ENCODE peak calls at places on chromosomes 1 and 21, in eight cellular contexts. K is lower lobe of right lung, X is iPS DF 6.9, C is small intestine, G is A549, I is heart right ventricle, A is left ventricle myocardium inferior, Z is Karpas-422. V is an unnamed sample.

GRCh38 chr21:43209575-43210453 is 41.0 kb downstream of the CRYAA start:
- DNase-seq in I (no peak), G (peak; percentile 66), Z (no peak), X (no peak), A (no peak), C (peak; percentile 25), K (no peak), V (no peak)

GRCh38 chr1:155329980-155330598 is 9.4 kb downstream of the RUSC1 start:
- DNase-seq in K (no peak), A (no peak), I (no peak), X (no peak), G (no peak), C (no peak), Z (no peak), V (no peak)

GRCh38 chr1:113931456-113931855 is 2.3 kb downstream of the HIPK1 start:
- DNase-seq in K (no peak), Z (peak; percentile 56), C (peak; percentile 56), I (no peak), G (no peak), X (no peak), A (no peak), V (peak; percentile 36)

GRCh38 chr1:165162671-165163241 is 193.8 kb downstream of the LMX1A start:
- DNase-seq in K (no peak), C (no peak), A (no peak), Z (no peak), X (no peak), G (no peak), I (no peak), V (no peak)

GRCh38 chr1:63746129-63746864 is 27.5 kb upstream of the ROR1 start:
- DNase-seq in G (no peak), I (no peak), C (no peak), Z (no peak), A (no peak), X (no peak), K (no peak), V (no peak)

GRCh38 chr1:213330281-213330680 is 279.2 kb downstream of the RPS6KC1 start:
- DNase-seq in G (no peak), I (no peak), K (no peak), X (no peak), Z (no peak), A (no peak), C (no peak), V (no peak)

GRCh38 chr1:189779034-189779433 is 698.6 kb downstream of the BRINP3 start:
- DNase-seq in G (no peak), C (no peak), K (no peak), I (no peak), Z (no peak), A (no peak), X (no peak), V (no peak)

GRCh38 chr1:2999571-2999970 is 21.7 kb upstream of the ACTRT2 start:
- DNase-seq in G (no peak), I (no peak), X (no peak), Z (no peak), K (no peak), A (no peak), C (no peak), V (no peak)

GRCh38 chr1:197156692-197157091 is 10.2 kb upstream of the ASPM start:
- DNase-seq in X (no peak), Z (no peak), K (no peak), I (no peak), A (no peak), C (no peak), G (no peak), V (no peak)

GRCh38 chr1:43313771-43314170 is 13.0 kb downstream of the TIE1 start:
- DNase-seq in I (no peak), X (no peak), K (no peak), G (no peak), Z (no peak), C (peak; percentile 61), A (no peak), V (no peak)

GRCh38 chr1:245858683-245859509 is 648.2 kb downstream of the SMYD3 start:
- DNase-seq in A (no peak), I (no peak), Z (peak; percentile 70), K (no peak), X (no peak), G (no peak), C (no peak), V (no peak)

GRCh38 chr21:44414291-44415072 is 40.8 kb upstream of the LRRC3 start:
- DNase-seq in I (no peak), X (no peak), C (no peak), A (no peak), K (no peak), G (no peak), Z (no peak), V (no peak)

GRCh38 chr1:21907737-21908136 is 29.4 kb downstream of the HSPG2 start:
- DNase-seq in A (no peak), G (no peak), Z (no peak), K (no peak), C (no peak), X (no peak), I (no peak), V (no peak)
- H3K4me1 ChIP-seq in A (peaks cover 100% of the 10 kb centered on the region), G (peaks cover 39% of the 10 kb centered on the region), Z (no peaks in the 10 kb centered on the region), K (peaks cover 94% of the 10 kb centered on the region), C (peaks cover 6% of the 10 kb centered on the region), X (peaks cover 5% of the 10 kb centered on the region), I (peaks cover 98% of the 10 kb centered on the region), V (no peaks in the 10 kb centered on the region)

DNA sequence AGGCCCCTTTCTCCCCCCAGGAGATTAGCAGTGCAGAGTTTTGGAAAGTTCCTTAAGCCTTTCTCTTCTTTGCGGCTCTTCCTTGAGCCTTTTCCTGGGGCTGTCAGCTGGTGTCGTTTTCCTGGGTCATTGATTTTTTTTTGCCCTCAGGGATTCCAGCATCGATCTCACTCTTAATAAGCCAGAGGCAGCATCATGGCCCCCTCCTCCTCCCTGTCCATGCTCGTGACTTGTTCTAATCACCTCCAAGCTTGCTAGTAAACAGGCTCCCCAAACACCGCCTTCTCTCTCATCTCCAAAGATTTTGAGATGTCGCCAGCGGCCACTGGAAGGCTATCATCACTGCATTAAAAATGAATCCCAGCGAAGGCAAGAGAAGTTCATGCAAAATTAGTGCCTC is 2.9 kb downstream of the EVA1C start:
- DNase-seq in K (no peak), A (no peak), X (no peak), Z (no peak), C (no peak), G (no peak), I (no peak), V (no peak)
- H3K27ac ChIP-seq in K (peak overlapping the region; percentile 99), A (peak overlapping the region; percentile 100), X (no peak overlapping the region), Z (no peak overlapping the region), C (no peak overlapping the region), G (peak overlapping the region; percentile 98), I (peak overlapping the region; percentile 100), V (no peak overlapping the region)

DNA sequence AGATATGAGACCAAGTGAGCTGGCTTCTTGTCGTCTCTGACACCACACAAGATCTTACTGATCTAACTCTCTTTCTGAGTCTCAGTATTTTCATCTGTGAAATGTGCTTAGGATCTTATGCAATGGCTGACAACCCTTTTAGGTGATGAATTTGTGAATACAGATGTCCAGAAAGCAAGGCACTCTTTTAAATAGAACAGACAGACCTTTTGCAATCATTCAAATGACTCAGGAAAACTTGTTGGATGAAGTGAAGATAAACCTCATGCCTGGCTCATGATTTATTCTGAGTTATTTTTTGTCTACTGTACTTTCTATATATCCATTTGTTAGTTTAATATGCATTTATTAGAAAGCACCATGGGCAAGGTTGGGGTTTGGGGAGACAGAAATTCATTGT is 411.3 kb downstream of the PTPRU start:
- DNase-seq in A (no peak), C (no peak), I (no peak), G (no peak), X (no peak), Z (no peak), K (no peak), V (no peak)
- H3K4me1 ChIP-seq in A (no peaks in the 10 kb centered on the region), C (no peaks in the 10 kb centered on the region), I (no peaks in the 10 kb centered on the region), G (no peaks in the 10 kb centered on the region), X (no peaks in the 10 kb centered on the region), Z (no peaks in the 10 kb centered on the region), K (no peaks in the 10 kb centered on the region), V (no peaks in the 10 kb centered on the region)

DNA sequence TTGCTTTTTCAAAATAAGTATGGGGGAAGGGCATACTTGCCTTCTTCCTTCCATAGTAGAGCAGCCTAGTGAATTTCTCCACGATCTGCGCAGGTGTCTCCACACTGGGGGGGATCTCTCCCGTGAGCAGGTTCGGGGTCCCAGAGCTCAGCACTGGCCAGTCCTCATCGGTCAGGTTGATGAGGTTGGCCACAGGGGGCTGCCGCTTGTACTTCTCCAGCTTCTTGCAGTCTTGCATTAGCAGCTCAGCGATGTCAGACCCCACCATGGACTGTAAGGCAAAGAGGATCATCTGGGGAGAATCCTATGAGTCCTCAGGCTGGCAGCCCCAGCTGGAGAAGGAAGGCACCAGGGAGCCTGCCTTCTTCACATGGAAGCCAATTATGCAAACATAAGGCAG is 11.8 kb downstream of the SEC16B start:
- DNase-seq in A (no peak), I (no peak), Z (no peak), G (no peak), K (no peak), X (no peak), C (no peak), V (no peak)
- H3K27ac ChIP-seq in A (no peak overlapping the region), I (no peak overlapping the region), Z (no peak overlapping the region), G (no peak overlapping the region), K (no peak overlapping the region), X (no peak overlapping the region), C (no peak overlapping the region), V (no peak overlapping the region)

GRCh38 chr1:41232305-41232704 is 9.8 kb downstream of the SCMH1 start:
- DNase-seq in I (no peak), G (no peak), A (no peak), K (no peak), Z (no peak), X (no peak), C (peak; percentile 65), V (no peak)
- H3K4me1 ChIP-seq in I (peaks cover 21% of the 10 kb centered on the region), G (peaks cover 29% of the 10 kb centered on the region), A (peaks cover 48% of the 10 kb centered on the region), K (no peaks in the 10 kb centered on the region), Z (peaks cover 25% of the 10 kb centered on the region), X (no peaks in the 10 kb centered on the region), C (peaks cover 2% of the 10 kb centered on the region), V (no peaks in the 10 kb centered on the region)

V was measured in MM.1S.